ENCODE peak calls at places on chromosomes 5 and 9, in six cellular contexts. Q is thoracic aorta, J is left ventricle myocardium inferior, K is IMR-90, T is kidney, W is tibial nerve. R is an unnamed sample. For H3K36me3, the result is how much of the 10 kb centered on the place peaks cover.

GRCh38 chr5:56026863-56027300 is 32.1 kb upstream of the IL6ST start:
- DNase-seq in W (no peak), K (peak), Q (no peak), J (no peak), T (no peak), R (peak)

GRCh38 chr5:158711927-158712529 is 387.7 kb downstream of the EBF1 start:
- DNase-seq in T (no peak), K (no peak), W (no peak), Q (no peak), J (no peak), R (no peak)

GRCh38 chr5:126003309-126003708 is 419.9 kb upstream of the GRAMD2B start:
- DNase-seq in K (peak), W (no peak), J (peak), T (peak), Q (peak), R (peak)

GRCh38 chr9:127796225-127796813 is 6.4 kb upstream of the FPGS start:
- DNase-seq in Q (no peak), W (no peak), K (peak), J (no peak), T (no peak), R (no peak)

GRCh38 chr5:59725393-59725768 is 168.1 kb downstream of the PDE4D start:
- DNase-seq in W (no peak), J (no peak), T (no peak), Q (no peak), K (peak), R (no peak)

GRCh38 chr9:113176748-113177147 is 25.9 kb downstream of the SLC31A2 start:
- DNase-seq in W (no peak), K (no peak), J (no peak), T (no peak), Q (no peak), R (no peak)

GRCh38 chr5:83151821-83152220 is 74.5 kb downstream of the XRCC4 start:
- DNase-seq in K (peak), J (no peak), Q (no peak), W (no peak), T (no peak), R (no peak)

GRCh38 chr5:42840279-42840678 is 28.6 kb upstream of the SELENOP start:
- DNase-seq in W (peak), T (peak), K (peak), Q (peak), J (peak), R (peak)

GRCh38 chr5:885127-885442 is 7.5 kb downstream of the BRD9 start:
- DNase-seq in J (no peak), Q (no peak), K (no peak), T (peak), W (no peak), R (no peak)

GRCh38 chr5:167819406-167819805 is 472.0 kb upstream of the WWC1 start:
- DNase-seq in W (no peak), Q (no peak), T (no peak), K (no peak), J (no peak), R (no peak)

GRCh38 chr5:30894811-30895210 is 298.7 kb upstream of the CDH6 start:
- DNase-seq in Q (no peak), T (no peak), J (no peak), W (no peak), K (peak), R (no peak)

GRCh38 chr9:37408933-37409710 is 13.4 kb upstream of the GRHPR start:
- DNase-seq in K (no peak), T (peak), J (no peak), Q (no peak), W (no peak), R (no peak)

GRCh38 chr5:172971482-172971881 is 12.1 kb upstream of the ATP6V0E1 start:
- DNase-seq in W (no peak), Q (no peak), T (no peak), K (no peak), J (no peak), R (no peak)

GRCh38 chr5:35166043-35166442 is 64.2 kb downstream of the PRLR start:
- DNase-seq in W (no peak), J (no peak), K (no peak), T (no peak), Q (no peak), R (no peak)

GRCh38 chr5:43193171-43193951 is 1.3 kb downstream of the NIM1K start:
- DNase-seq in K (peak), T (no peak), W (no peak), Q (peak), J (no peak), R (peak)

GRCh38 chr5:124162782-124163532 is 583.5 kb downstream of the ZNF608 start:
- DNase-seq in J (peak), T (no peak), Q (no peak), W (no peak), K (peak), R (no peak)

GRCh38 chr9:92973700-92974099 is 26.4 kb downstream of the FGD3 start:
- DNase-seq in J (no peak), W (no peak), K (no peak), Q (no peak), T (no peak), R (no peak)

GRCh38 chr5:127995556-127995955 is 88.0 kb upstream of the SLC12A2 start:
- DNase-seq in T (no peak), W (no peak), J (no peak), K (peak), Q (no peak), R (no peak)

GRCh38 chr9:73132034-73132776 is 19.5 kb upstream of the ANXA1 start:
- DNase-seq in J (peak), K (peak), W (peak), Q (no peak), T (peak), R (peak)

GRCh38 chr5:10760033-10760975 is 730 bp downstream of the DAP start:
- DNase-seq in J (peak), Q (no peak), K (peak), T (no peak), W (no peak), R (no peak)

GRCh38 chr9:123073991-123074422 is 40.5 kb downstream of the GPR21 start:
- DNase-seq in K (peak), W (no peak), T (no peak), Q (no peak), J (no peak), R (peak)

GRCh38 chr5:150255659-150256415 is 33.7 kb downstream of the CAMK2A start:
- DNase-seq in T (no peak), W (no peak), J (no peak), Q (no peak), K (peak), R (no peak)

GRCh38 chr9:37363124-37363523 is 59.4 kb upstream of the GRHPR start:
- DNase-seq in T (no peak), J (no peak), W (no peak), K (no peak), Q (no peak), R (no peak)

GRCh38 chr5:58266402-58266801 is 193.5 kb downstream of the PLK2 start:
- DNase-seq in T (no peak), J (no peak), K (peak), Q (no peak), W (no peak), R (no peak)

GRCh38 chr5:53985796-53986195 is 324.6 kb downstream of the ARL15 start:
- DNase-seq in T (no peak), J (no peak), K (no peak), W (no peak), Q (no peak), R (no peak)

GRCh38 chr5:27784317-27784716 is 745.9 kb upstream of the CDH9 start:
- DNase-seq in T (no peak), Q (no peak), K (no peak), J (no peak), W (no peak), R (no peak)

GRCh38 chr5:58491216-58491892 is at the start of gene GAPT:
- DNase-seq in Q (no peak), W (no peak), K (no peak), J (no peak), T (no peak), R (no peak)

GRCh38 chr5:159051431-159052281 is 48.1 kb downstream of the EBF1 start:
- DNase-seq in J (peak), Q (no peak), K (no peak), T (peak), W (peak), R (no peak)

GRCh38 chr5:109779036-109779735 is 89.5 kb downstream of the MAN2A1 start:
- DNase-seq in T (no peak), W (no peak), J (no peak), K (peak), Q (no peak), R (no peak)

GRCh38 chr9:107229146-107229545 is 53.9 kb upstream of the RAD23B start:
- DNase-seq in W (no peak), K (peak), T (no peak), J (no peak), Q (no peak), R (no peak)

GRCh38 chr5:60522299-60522915 is 177.6 kb downstream of the DEPDC1B start:
- DNase-seq in W (no peak), T (no peak), J (no peak), Q (no peak), K (peak), R (no peak)

GRCh38 chr5:82174128-82174918 is 103.8 kb downstream of the RPS23 start:
- DNase-seq in J (peak), K (peak), W (no peak), T (no peak), Q (peak), R (peak)

GRCh38 chr9:38235244-38235643 is 157.3 kb upstream of the ALDH1B1 start:
- DNase-seq in T (no peak), W (no peak), Q (no peak), K (no peak), J (no peak), R (no peak)

GRCh38 chr9:137685035-137685885 is 66.5 kb downstream of the EHMT1 start:
- DNase-seq in T (no peak), J (no peak), W (no peak), Q (no peak), K (peak), R (peak)

GRCh38 chr5:98458004-98458403 is 315.5 kb upstream of the RGMB start:
- DNase-seq in W (no peak), J (no peak), Q (no peak), K (peak), T (no peak), R (no peak)

GRCh38 chr5:1265461-1266455 is 29.1 kb downstream of the TERT start:
- DNase-seq in Q (no peak), W (no peak), J (no peak), K (no peak), T (no peak), R (no peak)

GRCh38 chr5:135108992-135109391 is 75.0 kb upstream of the PITX1 start:
- DNase-seq in J (no peak), T (no peak), Q (no peak), W (no peak), K (no peak), R (no peak)

GRCh38 chr5:136066705-136067271 is 38.0 kb downstream of the TGFBI start:
- DNase-seq in J (peak), Q (no peak), T (no peak), W (no peak), K (peak), R (no peak)

GRCh38 chr5:6803981-6804550 is 90.8 kb downstream of the TENT4A start:
- DNase-seq in Q (no peak), W (no peak), K (no peak), J (no peak), T (no peak), R (no peak)

DNA sequence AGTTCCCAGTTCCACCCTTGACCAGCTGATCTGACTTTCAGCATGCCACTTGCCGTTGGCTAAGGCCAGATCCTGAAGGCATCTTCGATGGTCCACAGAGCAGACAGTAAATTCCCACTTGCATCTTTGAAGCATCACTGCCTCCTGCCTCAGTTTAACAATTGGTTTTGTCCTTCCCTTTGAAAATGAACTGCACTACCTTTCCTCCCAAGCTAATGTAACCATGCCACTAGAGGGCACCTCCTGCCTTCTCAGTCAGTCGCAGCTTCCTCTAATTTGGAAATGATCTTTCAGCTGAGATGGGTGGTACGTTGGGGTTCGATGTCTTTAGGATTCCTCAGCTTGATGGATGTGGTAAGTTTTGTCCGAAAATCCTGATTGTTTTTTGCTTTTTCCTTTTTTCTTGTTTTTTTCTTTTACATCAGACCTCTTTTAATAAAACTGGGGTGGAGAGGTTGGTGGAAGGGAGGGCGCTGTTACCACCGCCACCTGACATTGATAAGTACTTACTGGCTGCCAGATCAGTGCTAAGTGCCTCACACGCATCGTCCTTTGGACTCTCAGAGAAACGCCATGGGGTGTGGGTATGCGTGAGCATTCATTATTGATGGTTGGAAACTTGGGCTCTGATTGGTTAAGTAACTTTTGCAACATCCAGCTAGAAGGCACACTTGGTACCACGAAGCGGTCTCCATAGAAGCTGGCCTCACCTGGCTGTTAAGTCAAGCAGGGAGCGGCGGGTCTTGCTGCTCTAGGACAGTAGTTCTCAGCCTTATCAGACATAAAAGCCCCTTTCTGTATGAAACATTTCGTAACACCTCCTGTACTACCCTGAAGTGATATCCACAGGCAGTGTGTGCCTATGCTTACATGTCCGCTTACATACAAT is 16.9 kb downstream of the PTTG1 start:
- DNase-seq in K (peak), J (no peak), W (no peak), T (peak), Q (no peak), R (no peak)
- TF ChIP-seq CTCF in K (peak), J (peak), W (peak), T (peak), Q (peak), R (peak)

GRCh38 chr9:111531716-111532115 is 6.7 kb downstream of the ZNF483 start:
- DNase-seq in J (no peak), W (no peak), K (no peak), Q (no peak), T (no peak), R (no peak)
- H3K36me3 ChIP-seq in J (half or more), W (half or more), K (under half), Q (half or more), T (under half), R (under half)

DNA sequence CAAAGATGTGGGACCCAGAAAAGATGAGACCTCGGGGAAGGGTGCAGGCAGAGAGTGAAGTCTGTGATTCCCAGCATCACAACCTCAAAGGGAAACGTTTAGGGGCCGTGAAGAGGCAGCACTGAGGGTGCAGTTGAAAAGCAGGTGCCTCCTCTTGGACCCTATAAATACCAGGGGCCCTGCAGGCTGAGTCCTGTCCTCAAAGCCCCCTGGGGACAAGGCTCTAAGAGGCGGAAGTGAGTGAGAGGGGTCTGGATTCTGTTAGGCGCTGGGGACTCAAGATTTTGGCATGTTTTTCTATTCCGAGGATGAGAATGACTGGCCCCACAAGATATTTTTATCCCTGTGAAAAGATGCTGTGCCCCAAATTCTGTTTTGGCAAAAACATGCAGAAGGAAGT is 107.8 kb downstream of the THBS4 start:
- DNase-seq in J (no peak), W (no peak), Q (no peak), T (no peak), K (no peak), R (no peak)
- H3K4me3 ChIP-seq in J (no peak), W (no peak), Q (no peak), T (no peak), K (no peak), R (no peak)

DNA sequence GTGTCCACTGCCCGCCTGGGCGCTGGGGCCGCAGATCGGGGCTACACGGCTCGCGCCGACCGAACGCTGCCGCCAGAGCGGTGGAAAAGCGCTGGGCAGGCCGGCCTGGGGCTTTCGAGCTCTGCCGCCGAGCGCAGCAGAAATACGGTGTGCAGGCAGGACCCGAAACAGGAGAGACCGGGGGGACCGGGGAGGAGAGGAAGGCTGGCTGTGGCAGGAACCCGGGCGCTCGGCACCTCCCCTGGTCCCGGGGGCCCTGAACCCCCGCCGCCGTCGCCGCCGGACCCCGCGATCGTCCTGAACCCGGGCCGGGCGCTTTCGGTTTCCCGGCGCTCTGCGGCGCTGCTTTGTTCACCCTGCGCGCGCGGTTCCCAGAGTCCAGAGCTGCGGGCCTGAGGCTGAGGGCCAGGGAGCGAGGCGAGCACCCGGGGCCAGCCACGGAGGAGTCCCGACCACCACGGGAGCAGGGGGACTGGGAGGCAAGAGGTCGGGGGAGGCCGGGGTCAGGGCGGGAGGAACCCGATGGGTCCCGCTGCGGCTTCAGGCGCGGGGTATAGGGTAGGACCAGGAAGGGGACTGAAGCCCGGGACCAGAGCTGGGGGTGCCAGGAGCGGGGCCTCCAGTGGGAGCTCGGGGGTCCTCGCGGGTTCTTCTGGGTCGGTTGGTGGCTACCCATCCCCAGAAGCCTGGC is 12.0 kb downstream of the IRX2 start:
- DNase-seq in T (no peak), J (no peak), K (no peak), W (no peak), Q (no peak), R (no peak)
- TF ChIP-seq CTCF in T (no peak), J (no peak), K (no peak), W (no peak), Q (no peak), R (no peak)

GRCh38 chr9:135944444-135945252 is 16.5 kb downstream of the UBAC1 start:
- DNase-seq in W (no peak), J (no peak), T (peak), Q (no peak), K (no peak), R (no peak)
- H3K36me3 ChIP-seq in W (half or more), J (half or more), T (under half), Q (under half), K (under half), R (under half)

GRCh38 chr9:97591535-97591934 is 41.6 kb downstream of the TSTD2 start:
- DNase-seq in J (no peak), W (no peak), Q (no peak), K (no peak), T (no peak), R (no peak)

GRCh38 chr9:97596906-97597305 is 36.3 kb downstream of the TSTD2 start:
- DNase-seq in J (no peak), W (no peak), Q (no peak), K (no peak), T (no peak), R (no peak)

GRCh38 chr9:97593960-97594359 is 39.2 kb downstream of the TSTD2 start:
- DNase-seq in T (no peak), J (no peak), K (peak), W (no peak), Q (no peak), R (no peak)

GRCh38 chr9:97598461-97599288 is 34.5 kb downstream of the TSTD2 start:
- DNase-seq in K (peak), W (peak), Q (peak), J (peak), T (peak), R (peak)

GRCh38 chr9:97594414-97594921 is 38.7 kb downstream of the TSTD2 start:
- DNase-seq in K (no peak), W (no peak), Q (no peak), T (no peak), J (peak), R (no peak)
- H3K4me3 ChIP-seq in K (no peak), W (no peak), Q (no peak), T (no peak), J (peak), R (no peak)

DNA sequence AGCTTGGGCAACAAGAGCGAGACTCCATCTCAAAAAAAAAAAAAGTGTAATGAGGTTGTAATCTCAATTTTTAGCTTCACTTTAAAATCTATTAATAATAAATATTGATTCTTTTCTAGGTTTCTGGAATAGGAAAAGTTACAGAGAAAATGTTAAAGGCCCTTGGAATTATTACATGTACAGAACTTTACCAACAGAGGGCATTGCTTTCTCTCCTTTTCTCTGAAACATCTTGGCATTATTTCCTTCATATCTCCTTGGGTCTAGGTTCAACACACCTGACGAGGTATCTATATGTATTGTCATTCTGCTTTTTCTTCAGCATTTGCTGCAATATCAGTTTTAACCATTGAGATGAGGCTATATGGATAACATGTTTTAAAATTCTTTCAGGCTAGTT is 26.6 kb upstream of the ANKDD1B start:
- DNase-seq in J (no peak), W (no peak), Q (no peak), K (no peak), T (no peak), R (no peak)
- TF ChIP-seq CTCF in J (no peak), W (no peak), Q (no peak), K (peak), T (no peak), R (no peak)

DNA sequence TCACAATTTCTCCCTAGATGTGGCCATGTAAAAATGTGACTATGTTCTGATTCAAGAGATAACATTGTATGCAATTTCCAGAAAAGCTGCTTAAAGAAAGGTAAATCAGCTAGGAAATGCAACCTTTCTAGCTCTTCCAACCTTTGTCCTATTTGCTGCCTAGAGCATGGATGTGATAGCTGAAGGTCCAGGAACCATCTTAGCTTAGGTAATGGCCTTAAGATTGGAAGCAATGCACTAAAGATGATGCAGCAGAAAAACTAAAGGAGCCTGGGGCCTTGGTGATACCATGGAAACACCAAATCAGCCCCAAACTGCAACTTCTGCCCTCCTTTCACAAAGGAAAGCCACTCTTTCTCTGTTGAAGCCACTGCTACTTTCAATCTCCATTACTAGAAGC is 27.0 kb downstream of the CPLANE1 start:
- DNase-seq in K (no peak), J (no peak), Q (no peak), W (no peak), T (no peak), R (no peak)
- H3K36me3 ChIP-seq in K (under half), J (half or more), Q (under half), W (half or more), T (under half), R (under half)